ENCODE peak calls at places on chromosomes 1 and 21, in six cellular contexts. F is H1, M is K562, E is GM12878, G is HCT116, Q is HepG2. X is an unnamed sample.
A peak's percentile ranks its signal among the peaks of the same experiment; 100 is the strongest.

GRCh38 chr1:31689821-31690220 is 14.0 kb downstream of the COL16A1 start:
- DNase-seq in E (no peak), G (peak; percentile 67), Q (no peak), F (no peak), M (no peak), X (no peak)

GRCh38 chr1:163071381-163072255 is 2.5 kb downstream of the RGS4 start:
- DNase-seq in E (no peak), Q (peak; percentile 30), F (peak; percentile 3), G (peak; percentile 60), M (peak; percentile 60), X (peak; percentile 57)

GRCh38 chr1:156823210-156823790 is 6.7 kb upstream of the SH2D2A start:
- DNase-seq in F (no peak), E (no peak), G (no peak), Q (no peak), M (no peak), X (no peak)

GRCh38 chr21:32359719-32360260 is 33.0 kb downstream of the URB1 start:
- DNase-seq in Q (peak; percentile 52), F (no peak), E (no peak), M (peak; percentile 20), G (peak; percentile 6), X (no peak)

GRCh38 chr1:46667782-46668760 is at the start of gene ATPAF1:
- DNase-seq in M (peak; percentile 66), Q (peak; percentile 41), F (peak; percentile 81), E (peak; percentile 34), G (peak; percentile 48), X (peak; percentile 88)

GRCh38 chr1:183493540-183494245 is 21.4 kb downstream of the SMG7 start:
- DNase-seq in G (no peak), Q (no peak), E (no peak), F (no peak), M (peak; percentile 39), X (no peak)

GRCh38 chr1:6185635-6186382 is 5.7 kb upstream of the CHD5 start:
- DNase-seq in Q (peak; percentile 48), E (no peak), M (peak; percentile 74), F (no peak), G (no peak), X (no peak)

GRCh38 chr1:43858324-43858723 is 75.3 kb upstream of the ARTN start:
- DNase-seq in G (no peak), E (no peak), Q (peak; percentile 27), F (no peak), M (no peak), X (peak; percentile 67)

GRCh38 chr1:171754381-171754705 is 12.5 kb upstream of the VAMP4 start:
- DNase-seq in E (no peak), G (no peak), F (no peak), M (peak; percentile 56), Q (no peak), X (peak; percentile 44)

GRCh38 chr1:154720328-154721301 is 112.6 kb upstream of the ADAR start:
- DNase-seq in G (no peak), F (no peak), E (no peak), Q (no peak), M (no peak), X (no peak)

GRCh38 chr1:80417651-80418050 is 1383.1 kb upstream of the ADGRL2 start:
- DNase-seq in M (no peak), E (no peak), F (no peak), Q (no peak), G (no peak), X (no peak)

GRCh38 chr1:29426701-29427279 is 190.5 kb downstream of the PTPRU start:
- DNase-seq in E (no peak), Q (no peak), F (no peak), M (no peak), G (no peak), X (no peak)

GRCh38 chr1:119611701-119612113 is 36.4 kb downstream of the ZNF697 start:
- DNase-seq in Q (peak; percentile 53), G (peak; percentile 65), F (peak; percentile 83), E (no peak), M (peak; percentile 81), X (peak; percentile 80)
- TF ChIP-seq ZNF274 in Q (no peak), G (no peak), F (no peak), E (no peak), M (no peak), X (no peak)

DNA sequence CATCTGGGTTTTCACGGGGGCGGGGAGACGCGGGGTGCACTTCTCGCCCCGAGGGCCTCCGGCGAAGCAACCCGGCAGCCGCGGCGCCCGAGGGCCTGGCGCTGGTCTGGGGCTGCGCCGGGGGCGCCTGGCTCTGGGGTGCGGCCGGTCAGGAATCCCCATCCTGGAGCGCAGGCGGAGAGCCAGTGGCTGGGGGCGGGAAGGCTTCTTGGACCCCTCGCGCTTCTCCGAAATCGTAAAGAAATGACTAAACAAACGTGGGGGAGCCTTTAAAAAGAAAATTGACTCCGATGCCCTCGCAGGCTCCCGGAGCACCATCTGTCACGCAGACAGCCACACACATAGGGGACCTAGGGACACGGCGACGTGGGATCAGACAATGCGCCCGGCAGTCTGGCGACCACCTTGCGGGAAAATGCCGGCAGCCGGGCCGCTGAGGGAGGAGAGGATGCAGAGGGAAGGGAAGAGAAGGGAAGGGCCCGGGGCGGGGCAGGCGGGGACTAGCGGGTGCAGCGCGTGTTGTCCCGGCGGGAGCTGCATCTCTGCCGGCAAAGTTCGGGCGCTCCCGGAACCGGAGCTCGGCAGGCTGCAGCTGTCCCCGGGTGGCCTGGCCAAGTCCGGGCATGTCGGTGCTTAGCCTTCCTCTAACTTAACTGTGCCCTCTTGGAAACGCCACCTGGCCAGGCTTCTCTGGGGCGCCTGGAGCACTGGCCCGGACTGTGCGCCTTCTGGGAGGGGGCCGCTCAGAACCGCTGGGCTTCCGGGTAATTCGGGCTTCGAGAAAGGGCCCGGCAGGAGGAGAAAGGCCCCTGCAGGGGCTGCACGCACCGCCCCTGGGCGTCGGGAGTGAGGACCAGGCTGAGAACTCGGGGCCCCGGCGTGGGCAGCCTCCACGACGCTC is 1.9 kb downstream of the NHLH2 start:
- DNase-seq in M (no peak), F (no peak), G (no peak), E (no peak), Q (no peak), X (peak; percentile 69)
- H3K9ac ChIP-seq in M (no peak overlapping the region), F (peak overlapping the region; percentile 83), G (no peak overlapping the region), E (no peak overlapping the region), Q (no peak overlapping the region), X (peak overlapping the region; percentile 87)

GRCh38 chr1:160020196-160020595 is 11.6 kb downstream of the PIGM start:
- DNase-seq in E (no peak), M (no peak), G (no peak), F (no peak), Q (no peak), X (no peak)

GRCh38 chr1:160017592-160017991 is 14.2 kb downstream of the PIGM start:
- DNase-seq in M (no peak), E (no peak), F (no peak), Q (no peak), G (no peak), X (no peak)

GRCh38 chr1:160022330-160023310 is 9.2 kb downstream of the PIGM start:
- DNase-seq in E (no peak), M (peak; percentile 19), Q (no peak), G (no peak), F (no peak), X (no peak)

GRCh38 chr1:160021376-160022074 is 10.3 kb downstream of the PIGM start:
- DNase-seq in F (no peak), Q (no peak), E (no peak), M (no peak), G (no peak), X (no peak)

GRCh38 chr1:160018900-160019299 is 12.9 kb downstream of the PIGM start:
- DNase-seq in M (no peak), G (no peak), F (no peak), Q (no peak), E (no peak), X (no peak)
- TF ChIP-seq YY1 in M (no peak), G (no peak), F (no peak), Q (no peak), E (no peak), X (no peak)

GRCh38 chr21:40204956-40205355 is 337.7 kb downstream of the PCP4 start:
- DNase-seq in G (no peak), E (no peak), Q (no peak), F (no peak), M (no peak), X (no peak)
- TF ChIP-seq ZNF274 in G (no peak), E (no peak), Q (no peak), F (no peak), M (no peak), X (no peak)

DNA sequence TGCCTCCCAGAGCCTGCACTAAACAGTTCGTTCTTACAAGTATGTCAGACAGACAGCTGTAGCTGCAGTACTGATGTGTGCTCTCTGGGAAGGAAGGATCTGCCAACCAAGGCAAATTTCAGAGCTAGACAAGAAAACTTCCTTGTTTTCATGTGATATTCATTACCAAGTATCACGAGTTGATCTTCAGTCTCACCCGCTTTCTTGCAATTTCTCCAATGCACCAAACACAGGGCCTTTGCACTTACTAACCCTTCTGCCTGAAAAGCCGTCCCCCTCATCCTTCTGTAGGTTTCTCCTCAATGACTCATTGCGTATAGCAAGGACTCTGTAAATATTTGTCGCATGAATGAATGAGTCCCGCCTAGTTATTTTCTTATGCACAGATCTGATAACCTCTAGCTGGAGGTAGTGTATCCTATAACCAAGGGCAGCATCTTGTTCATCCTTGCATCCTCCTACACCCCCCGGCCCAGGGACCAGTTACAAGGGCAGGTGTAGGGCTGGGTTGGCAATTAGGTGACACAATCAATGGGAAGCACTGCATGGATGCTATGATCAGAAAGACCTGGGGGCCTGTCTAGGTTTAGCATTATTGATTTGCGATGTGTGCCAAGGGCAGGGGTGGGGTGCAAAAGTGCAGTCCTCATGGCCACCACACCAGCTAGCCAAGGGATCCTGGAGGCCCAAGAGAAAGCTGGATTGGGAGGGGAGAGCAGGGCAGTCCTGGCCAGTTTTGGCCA is 51.3 kb upstream of the GPR157 start:
- DNase-seq in G (no peak), M (no peak), Q (peak; percentile 75), F (no peak), E (no peak), X (no peak)
- H3K9ac ChIP-seq in G (peak overlapping the region; percentile 94), M (no peak overlapping the region), Q (peak overlapping the region; percentile 94), F (no peak overlapping the region), E (peak overlapping the region; percentile 90), X (no peak overlapping the region)

GRCh38 chr1:7358346-7358745 is 412.8 kb upstream of the VAMP3 start:
- DNase-seq in Q (no peak), E (no peak), M (no peak), G (no peak), F (no peak), X (no peak)

GRCh38 chr1:7352974-7353373 is 418.1 kb upstream of the VAMP3 start:
- DNase-seq in E (no peak), M (no peak), G (no peak), Q (no peak), F (no peak), X (no peak)

GRCh38 chr1:7352364-7352763 is 418.7 kb upstream of the VAMP3 start:
- DNase-seq in E (no peak), M (no peak), G (no peak), Q (no peak), F (no peak), X (no peak)

GRCh38 chr1:7355646-7356045 is 415.4 kb upstream of the VAMP3 start:
- DNase-seq in Q (no peak), E (no peak), F (no peak), M (no peak), G (no peak), X (no peak)

GRCh38 chr1:7356079-7356478 is 415.0 kb upstream of the VAMP3 start:
- DNase-seq in G (no peak), E (no peak), M (no peak), Q (no peak), F (no peak), X (no peak)
- TF ChIP-seq YY1 in G (no peak), E (no peak), M (no peak), Q (no peak), F (no peak), X (no peak)

GRCh38 chr1:93775224-93775623 is 93.6 kb upstream of the BCAR3 start:
- DNase-seq in G (peak; percentile 50), F (no peak), M (no peak), E (no peak), Q (no peak), X (no peak)
- TF ChIP-seq ZNF274 in G (no peak), F (no peak), M (no peak), E (no peak), Q (no peak), X (no peak)